ENCODE peak calls at places on chromosomes 2 and 18, in six cellular contexts. Z is activated CD8-positive, alpha-beta T cell treated with anti-CD3 and anti-CD28 coated beads for 36 hours; W is body of pancreas; O is lung; Q is CD4-positive, alpha-beta T cell; S is A549. V is an unnamed sample.

GRCh38 chr18:55142413-55142812 is 183.2 kb upstream of the CCDC68 start:
- DNase-seq in Z (no peak), W (no peak), O (no peak), Q (no peak), S (no peak), V (no peak)

GRCh38 chr18:11224166-11224565 is 74.8 kb upstream of the PIEZO2 start:
- DNase-seq in Z (no peak), W (no peak), O (no peak), Q (no peak), S (no peak), V (no peak)

GRCh38 chr2:53356291-53356905 is 411.2 kb upstream of the CHAC2 start:
- DNase-seq in Z (no peak), W (no peak), O (no peak), Q (no peak), S (no peak), V (no peak)

GRCh38 chr2:232882505-232883115 is 12.5 kb downstream of the SNORC start:
- DNase-seq in Z (no peak), W (no peak), O (no peak), Q (no peak), S (no peak), V (no peak)

GRCh38 chr2:166127217-166128155 is at the start of gene SCN1A:
- DNase-seq in Z (no peak), W (peak; percentile 22), O (no peak), Q (no peak), S (peak; percentile 2), V (no peak)

GRCh38 chr2:86368181-86368824 is 30.9 kb upstream of the REEP1 start:
- DNase-seq in Z (peak; percentile 48), W (peak; percentile 53), O (no peak), Q (no peak), S (peak; percentile 67), V (no peak)

GRCh38 chr2:33214436-33214835 is 262.0 kb upstream of the RASGRP3 start:
- DNase-seq in Z (peak; percentile 6), W (peak; percentile 11), O (no peak), Q (no peak), S (no peak), V (no peak)

GRCh38 chr2:223797811-223798721 is 39.3 kb downstream of the AP1S3 start:
- DNase-seq in Z (no peak), W (no peak), O (no peak), Q (no peak), S (peak; percentile 14), V (no peak)

GRCh38 chr2:69253033-69253535 is 133.9 kb downstream of the GFPT1 start:
- DNase-seq in Z (no peak), W (no peak), O (no peak), Q (no peak), S (no peak), V (no peak)

GRCh38 chr2:163859951-163860350 is 124.1 kb upstream of the FIGN start:
- DNase-seq in Z (no peak), W (no peak), O (no peak), Q (no peak), S (no peak), V (no peak)

GRCh38 chr2:192741889-192742288 is 547.2 kb upstream of the TMEFF2 start:
- DNase-seq in Z (no peak), W (no peak), O (no peak), Q (no peak), S (no peak), V (no peak)
- TF ChIP-seq CTCF in Z (no peak), W (no peak), O (no peak), Q (no peak), S (peak; percentile 20), V (no peak)

GRCh38 chr2:127270663-127271062 is 23.3 kb downstream of the ERCC3 start:
- DNase-seq in Z (peak; percentile 5), W (no peak), O (no peak), Q (no peak), S (no peak), V (no peak)
- TF ChIP-seq CTCF in Z (no peak), W (no peak), O (no peak), Q (no peak), S (no peak), V (no peak)

DNA sequence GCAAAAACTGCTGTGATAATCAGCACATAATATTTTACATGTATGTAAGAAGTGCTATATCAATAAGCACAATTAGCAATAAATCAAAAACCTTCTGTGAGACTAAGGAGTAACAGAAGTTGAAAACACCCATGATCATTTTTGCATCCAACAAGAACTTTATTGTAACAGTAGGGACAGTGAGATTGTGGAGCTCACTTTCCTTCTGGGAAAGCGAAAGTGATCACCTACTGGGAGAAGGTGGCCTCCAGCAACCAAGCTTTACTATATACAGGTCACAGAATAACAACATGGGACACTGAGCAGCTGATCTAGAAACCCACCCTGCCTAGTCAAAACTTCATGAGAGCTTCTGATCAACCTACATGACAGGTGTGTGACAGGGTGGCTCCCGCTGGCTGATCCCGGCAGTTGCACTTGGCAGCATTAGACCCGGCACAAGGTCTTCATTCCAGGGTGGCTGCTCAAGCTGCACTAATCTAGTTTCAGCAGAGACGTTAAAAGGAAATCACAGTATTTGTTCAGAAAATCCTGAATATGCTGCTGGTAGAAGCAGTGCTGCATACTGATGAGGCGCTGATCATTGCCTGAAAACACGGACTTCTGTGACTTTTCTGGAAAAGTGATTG is 63.5 kb upstream of the ARL5A start:
- DNase-seq in Z (no peak), W (peak; percentile 33), O (no peak), Q (no peak), S (no peak), V (no peak)
- TF ChIP-seq CTCF in Z (no peak), W (no peak), O (no peak), Q (no peak), S (no peak), V (no peak)

GRCh38 chr2:50535256-50535655 is 496.7 kb downstream of the NRXN1 start:
- DNase-seq in Z (no peak), W (no peak), O (no peak), Q (no peak), S (no peak), V (no peak)

GRCh38 chr2:50538137-50538536 is 493.8 kb downstream of the NRXN1 start:
- DNase-seq in Z (no peak), W (no peak), O (no peak), Q (no peak), S (no peak), V (no peak)

GRCh38 chr2:50535971-50536759 is 495.8 kb downstream of the NRXN1 start:
- DNase-seq in Z (no peak), W (peak; percentile 14), O (no peak), Q (no peak), S (no peak), V (no peak)
- TF ChIP-seq CTCF in Z (no peak), W (peak; percentile 13), O (no peak), Q (no peak), S (peak; percentile 51), V (no peak)

GRCh38 chr2:175679728-175680127 is 322.3 kb downstream of the LNPK start:
- DNase-seq in Z (no peak), W (no peak), O (no peak), Q (no peak), S (no peak), V (no peak)

GRCh38 chr2:175679231-175679630 is 322.8 kb downstream of the LNPK start:
- DNase-seq in Z (no peak), W (no peak), O (no peak), Q (no peak), S (no peak), V (no peak)

DNA sequence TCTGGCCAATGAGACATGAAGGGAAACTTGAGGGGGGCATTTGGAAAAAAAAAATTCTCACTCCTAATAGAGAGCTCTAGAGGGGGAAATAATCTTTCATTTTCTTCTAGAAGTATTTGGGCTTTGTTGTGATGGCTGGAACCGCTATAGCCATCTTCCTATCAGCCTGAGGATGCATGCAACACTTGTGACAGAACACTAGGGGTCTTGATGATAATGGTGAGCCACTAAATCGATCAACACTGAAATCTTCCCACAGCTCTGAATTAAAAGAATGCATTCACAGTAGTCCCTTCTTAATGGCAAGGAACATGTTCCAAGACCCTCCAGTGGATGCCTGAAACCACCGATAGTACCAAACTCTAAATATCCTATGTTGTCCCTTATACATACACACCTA is 325.3 kb downstream of the LNPK start:
- DNase-seq in Z (no peak), W (no peak), O (no peak), Q (no peak), S (no peak), V (no peak)
- TF ChIP-seq CTCF in Z (no peak), W (no peak), O (no peak), Q (no peak), S (no peak), V (no peak)

DNA sequence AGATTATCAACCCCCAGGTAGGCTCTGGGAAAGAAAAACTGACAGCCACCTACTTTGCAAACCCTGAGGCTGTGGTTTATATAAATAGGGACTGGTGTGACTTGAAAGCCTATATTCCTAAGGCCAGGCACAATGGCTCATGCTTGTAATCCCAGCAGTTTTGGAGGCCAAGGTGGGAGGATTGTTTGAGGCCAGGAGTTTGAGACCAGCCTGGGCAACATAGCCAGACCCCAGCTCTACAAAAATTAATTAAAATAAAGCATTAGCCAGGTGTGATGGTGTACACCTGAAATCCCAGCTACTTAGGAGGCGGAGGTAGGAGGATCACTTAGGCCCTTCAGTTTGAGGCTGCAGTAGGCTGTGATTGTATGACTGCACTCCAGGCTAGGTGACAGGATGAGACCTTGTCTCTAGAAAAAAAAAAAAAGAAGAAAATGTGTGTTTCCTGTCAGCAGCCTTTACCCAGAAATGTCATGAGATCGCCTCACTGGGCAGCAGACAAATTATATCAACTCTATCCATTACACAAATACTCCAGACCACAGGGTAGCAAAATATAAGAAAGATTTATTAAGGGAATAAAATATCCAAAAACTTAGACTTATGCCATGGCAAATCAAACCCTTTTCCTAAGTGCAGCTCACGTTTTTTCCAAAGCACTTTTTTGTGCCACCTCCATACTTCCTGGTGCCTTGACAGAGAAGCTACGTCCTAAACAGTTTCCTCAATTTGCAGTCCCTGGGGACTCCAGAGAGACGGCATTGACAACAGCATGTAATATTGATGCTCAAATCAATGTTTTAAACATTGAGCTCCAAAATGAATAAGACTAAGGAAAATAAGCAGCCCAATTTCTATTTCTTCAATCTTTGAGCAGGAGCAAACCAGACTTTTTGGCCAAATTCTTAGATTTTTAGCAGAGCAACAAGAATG is 190.8 kb upstream of the NDUFV2 start:
- DNase-seq in Z (no peak), W (no peak), O (no peak), Q (no peak), S (no peak), V (no peak)
- TF ChIP-seq CTCF in Z (no peak), W (no peak), O (no peak), Q (no peak), S (no peak), V (no peak)

GRCh38 chr2:6214471-6214870 is 522.3 kb downstream of the SOX11 start:
- DNase-seq in Z (no peak), W (no peak), O (no peak), Q (no peak), S (no peak), V (no peak)
- TF ChIP-seq CTCF in Z (no peak), W (no peak), O (no peak), Q (no peak), S (no peak), V (no peak)

DNA sequence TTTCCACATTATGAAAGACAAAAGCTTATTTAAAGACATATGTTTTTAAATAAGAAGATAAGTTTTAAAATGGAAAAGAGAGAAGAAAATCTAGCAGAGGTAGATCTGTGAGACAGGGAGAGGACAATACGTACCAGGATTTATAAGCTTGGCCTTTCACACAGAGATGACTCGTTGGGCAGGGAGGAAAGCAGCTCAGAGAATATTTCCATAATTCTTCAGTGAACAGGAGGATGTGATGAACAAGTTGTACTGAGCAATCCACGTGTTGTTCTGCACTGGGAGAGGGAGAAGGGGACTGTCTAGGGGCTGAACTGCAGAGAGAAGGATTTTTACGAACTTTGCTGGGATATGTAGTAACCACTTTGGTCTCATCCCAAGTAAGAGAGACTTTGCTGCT is 162.6 kb upstream of the SETBP1 start:
- DNase-seq in Z (no peak), W (no peak), O (no peak), Q (no peak), S (no peak), V (no peak)
- TF ChIP-seq CTCF in Z (no peak), W (no peak), O (no peak), Q (no peak), S (no peak), V (no peak)

GRCh38 chr2:220569380-220569779 is 942.0 kb downstream of the SLC4A3 start:
- DNase-seq in Z (no peak), W (no peak), O (no peak), Q (no peak), S (no peak), V (no peak)
- TF ChIP-seq CTCF in Z (no peak), W (no peak), O (no peak), Q (no peak), S (no peak), V (no peak)